ENCODE peak calls at places on chromosomes 5 and 9, in six cellular contexts. Y is NCI-H460; E is stromal cell of bone marrow; M is stimulated activated CD8-positive, alpha-beta memory T cell treated with anti-CD3 and anti-CD28 coated beads, Interleukin-2, amount 100 ng/mL, for 1 hour; R is caudate nucleus; I is stimulated activated CD4-positive, alpha-beta T cell treated with anti-CD3 and anti-CD28 coated beads, TNF-alpha, amount 100 ng/mL, for 4 hours. N is an unnamed sample.

GRCh38 chr9:37413311-37413710 is 9.2 kb upstream of the GRHPR start:
- DNase-seq in Y (no peak), E (no peak), M (no peak), R (no peak), I (no peak), N (no peak)

GRCh38 chr9:68653141-68653595 is 51.9 kb upstream of the PIP5K1B start:
- DNase-seq in Y (no peak), E (no peak), M (no peak), R (no peak), I (no peak), N (peak)

GRCh38 chr9:132622144-132622543 is 39.7 kb downstream of the BARHL1 start:
- DNase-seq in Y (no peak), E (no peak), M (no peak), R (no peak), I (no peak), N (no peak)

GRCh38 chr9:38421498-38422211 is 2.6 kb downstream of the IGFBPL1 start:
- DNase-seq in Y (no peak), E (peak), M (no peak), R (no peak), I (no peak), N (no peak)

GRCh38 chr9:128706671-128707381 is 4.5 kb downstream of the PKN3 start:
- DNase-seq in Y (no peak), E (no peak), M (no peak), R (no peak), I (no peak), N (no peak)

GRCh38 chr5:168936511-168936910 is 357.3 kb upstream of the PANK3 start:
- DNase-seq in Y (no peak), E (no peak), M (no peak), R (no peak), I (no peak), N (no peak)

GRCh38 chr5:172533058-172533398 is 78.7 kb upstream of the SH3PXD2B start:
- DNase-seq in Y (no peak), E (no peak), M (no peak), R (no peak), I (no peak), N (no peak)

GRCh38 chr9:127308559-127309429 is 44.2 kb downstream of the GARNL3 start:
- DNase-seq in Y (no peak), E (no peak), M (no peak), R (no peak), I (no peak), N (no peak)

GRCh38 chr5:122439645-122440044 is 127.6 kb downstream of the SNCAIP start:
- DNase-seq in Y (no peak), E (peak), M (no peak), R (no peak), I (no peak), N (no peak)

GRCh38 chr5:168829922-168830417 is 250.8 kb upstream of the PANK3 start:
- DNase-seq in Y (no peak), E (no peak), M (no peak), R (no peak), I (no peak), N (no peak)

GRCh38 chr5:16456103-16456832 is 9.3 kb downstream of the ZNF622 start:
- DNase-seq in Y (peak), E (peak), M (no peak), R (no peak), I (no peak), N (peak)

GRCh38 chr9:3894764-3895163 is 369.0 kb upstream of the RFX3 start:
- DNase-seq in Y (no peak), E (peak), M (no peak), R (no peak), I (no peak), N (no peak)

GRCh38 chr9:110626109-110626829 is 42.3 kb upstream of the MUSK start:
- DNase-seq in Y (no peak), E (peak), M (no peak), R (no peak), I (no peak), N (no peak)

GRCh38 chr5:173642191-173642816 is 25.9 kb upstream of the BOD1 start:
- DNase-seq in Y (no peak), E (no peak), M (no peak), R (no peak), I (no peak), N (no peak)

GRCh38 chr5:140075371-140075770 is 32.3 kb upstream of the NRG2 start:
- DNase-seq in Y (no peak), E (peak), M (no peak), R (no peak), I (no peak), N (no peak)

GRCh38 chr5:139668924-139669680 is 21.0 kb downstream of the CXXC5 start:
- DNase-seq in Y (no peak), E (no peak), M (no peak), R (no peak), I (no peak), N (no peak)

GRCh38 chr5:151643385-151643784 is 43.3 kb downstream of the SPARC start:
- DNase-seq in Y (no peak), E (no peak), M (no peak), R (no peak), I (no peak), N (no peak)

GRCh38 chr9:111815200-111816070 is 20.7 kb upstream of the SHOC1 start:
- DNase-seq in Y (peak), E (no peak), M (no peak), R (no peak), I (no peak), N (no peak)

GRCh38 chr5:113034182-113034773 is 57.7 kb downstream of the DCP2 start:
- DNase-seq in Y (no peak), E (peak), M (no peak), R (no peak), I (no peak), N (no peak)

GRCh38 chr9:90032296-90033029 is 427.7 kb downstream of the GADD45G start:
- DNase-seq in Y (no peak), E (no peak), M (no peak), R (no peak), I (no peak), N (no peak)

N was measured in activated naive CD4-positive, alpha-beta T cell treated with anti-CD3 and anti-CD28 coated beads, Interleukin-2, amount 50 U/mL, for 72 hours.